ENCODE peak calls at places on chromosomes 1 and 21, in four cellular contexts. Y is WTC11, N is K562, A is HepG2. Z is an unnamed sample.

GRCh38 chr1:216054593-216054992 is 368.7 kb downstream of the USH2A start:
- DNase-seq in Y (no peak), N (no peak), A (no peak), Z (no peak)

GRCh38 chr1:116772648-116773045 is 18.4 kb downstream of the CD2 start:
- DNase-seq in N (no peak), A (no peak), Y (no peak), Z (no peak)

GRCh38 chr1:207818971-207819451 is 67.2 kb downstream of the CD46 start:
- DNase-seq in N (no peak), Y (no peak), A (no peak), Z (peak; percentile 49)

GRCh38 chr1:95230768-95231191 is 3.2 kb upstream of the RWDD3 start:
- DNase-seq in A (peak; percentile 57), Y (no peak), N (no peak), Z (no peak)

GRCh38 chr1:64308856-64309255 is 105.4 kb downstream of the UBE2U start:
- DNase-seq in A (no peak), N (no peak), Y (no peak), Z (no peak)

GRCh38 chr1:24562625-24563024 is 6.7 kb downstream of the NCMAP start:
- DNase-seq in Y (no peak), N (no peak), A (no peak), Z (no peak)

GRCh38 chr21:37580690-37581089 is 214.1 kb downstream of the DYRK1A start:
- DNase-seq in N (no peak), A (no peak), Y (no peak), Z (no peak)

GRCh38 chr1:115198938-115199337 is 109.6 kb upstream of the TSPAN2 start:
- DNase-seq in N (no peak), A (no peak), Y (no peak), Z (no peak)

GRCh38 chr1:23273450-23274133 is 56.3 kb upstream of the HTR1D start:
- DNase-seq in A (peak; percentile 23), Y (no peak), N (no peak), Z (peak; percentile 28)

GRCh38 chr1:35637401-35637809 is 3.9 kb downstream of the PSMB2 start:
- DNase-seq in A (peak; percentile 28), N (no peak), Y (no peak), Z (no peak)

GRCh38 chr1:246647113-246647512 is 77.1 kb upstream of the SCCPDH start:
- DNase-seq in Y (peak; percentile 79), N (peak; percentile 53), A (no peak), Z (no peak)

GRCh38 chr1:196271212-196271947 is 336.9 kb downstream of the KCNT2 start:
- DNase-seq in N (no peak), A (no peak), Y (no peak), Z (no peak)

GRCh38 chr1:25568090-25568833 is 24.9 kb downstream of the LDLRAP1 start:
- DNase-seq in N (no peak), A (no peak), Y (peak; percentile 75), Z (no peak)

GRCh38 chr1:110407260-110408210 is at the start of gene LAMTOR5:
- DNase-seq in A (peak; percentile 90), N (peak; percentile 85), Y (peak; percentile 87), Z (peak; percentile 94)

GRCh38 chr1:43763497-43763973 is 56.2 kb downstream of the ST3GAL3 start:
- DNase-seq in A (peak; percentile 71), Y (peak; percentile 64), N (peak; percentile 62), Z (peak; percentile 79)

GRCh38 chr1:178354816-178355215 is 141.9 kb downstream of the CLEC20A start:
- DNase-seq in Y (no peak), A (no peak), N (no peak), Z (no peak)

GRCh38 chr1:223738465-223739365 is 26.4 kb downstream of the CAPN2 start:
- DNase-seq in N (no peak), Y (no peak), A (no peak), Z (no peak)

GRCh38 chr1:64645742-64646141 is 99.1 kb upstream of the RAVER2 start:
- DNase-seq in Y (no peak), A (no peak), N (no peak), Z (no peak)

GRCh38 chr1:89850844-89851410 is 30.1 kb downstream of the LRRC8D start:
- DNase-seq in A (no peak), N (no peak), Y (no peak), Z (no peak)

GRCh38 chr1:234538930-234539649 is 60.1 kb upstream of the TARBP1 start:
- DNase-seq in Y (no peak), A (no peak), N (no peak), Z (no peak)

GRCh38 chr1:61271412-61271789 is 189.0 kb downstream of the NFIA start:
- DNase-seq in Y (no peak), N (peak; percentile 39), A (no peak), Z (no peak)

GRCh38 chr21:33761104-33762036 is 119.1 kb downstream of the ITSN1 start:
- DNase-seq in A (peak; percentile 73), Y (no peak), N (peak; percentile 67), Z (peak; percentile 90)

GRCh38 chr1:93588206-93588605 is 93.4 kb downstream of the BCAR3 start:
- DNase-seq in N (no peak), A (no peak), Y (no peak), Z (no peak)

GRCh38 chr1:109254621-109255096 is 5.3 kb downstream of the CELSR2 start:
- DNase-seq in A (no peak), N (peak; percentile 90), Y (no peak), Z (no peak)

GRCh38 chr1:197998110-197998509 is 80.9 kb downstream of the LHX9 start:
- DNase-seq in Y (peak; percentile 20), N (no peak), A (no peak), Z (no peak)

GRCh38 chr1:101260531-101260930 is 23.7 kb downstream of the S1PR1 start:
- DNase-seq in A (no peak), Y (no peak), N (no peak), Z (no peak)

GRCh38 chr1:96387785-96388184 is 333.8 kb upstream of the PTBP2 start:
- DNase-seq in A (no peak), Y (no peak), N (no peak), Z (no peak)

GRCh38 chr1:224615861-224616760 is at the start of gene CNIH3:
- DNase-seq in N (no peak), Y (peak; percentile 83), A (no peak), Z (peak; percentile 43)

GRCh38 chr21:36688324-36688723 is 10.6 kb upstream of the SIM2 start:
- DNase-seq in N (no peak), A (no peak), Y (no peak), Z (no peak)

GRCh38 chr21:20997633-20998455 is at the start of gene NCAM2:
- DNase-seq in A (peak; percentile 9), N (peak; percentile 75), Y (peak; percentile 73), Z (peak; percentile 38)

GRCh38 chr1:154936416-154937050 is at the start of gene PMVK:
- DNase-seq in Y (peak; percentile 93), N (peak; percentile 97), A (peak; percentile 88), Z (peak; percentile 97)

GRCh38 chr1:154931940-154932487 is 4.5 kb downstream of the PMVK start:
- DNase-seq in Y (no peak), N (no peak), A (peak; percentile 85), Z (peak; percentile 55)

GRCh38 chr1:154937051-154937987 is 800 bp upstream of the PMVK start:
- DNase-seq in N (peak; percentile 89), Y (peak; percentile 83), A (peak; percentile 75), Z (peak; percentile 94)

GRCh38 chr1:154935749-154936415 is 637 bp downstream of the PMVK start:
- DNase-seq in A (no peak), Y (no peak), N (no peak), Z (no peak)

DNA sequence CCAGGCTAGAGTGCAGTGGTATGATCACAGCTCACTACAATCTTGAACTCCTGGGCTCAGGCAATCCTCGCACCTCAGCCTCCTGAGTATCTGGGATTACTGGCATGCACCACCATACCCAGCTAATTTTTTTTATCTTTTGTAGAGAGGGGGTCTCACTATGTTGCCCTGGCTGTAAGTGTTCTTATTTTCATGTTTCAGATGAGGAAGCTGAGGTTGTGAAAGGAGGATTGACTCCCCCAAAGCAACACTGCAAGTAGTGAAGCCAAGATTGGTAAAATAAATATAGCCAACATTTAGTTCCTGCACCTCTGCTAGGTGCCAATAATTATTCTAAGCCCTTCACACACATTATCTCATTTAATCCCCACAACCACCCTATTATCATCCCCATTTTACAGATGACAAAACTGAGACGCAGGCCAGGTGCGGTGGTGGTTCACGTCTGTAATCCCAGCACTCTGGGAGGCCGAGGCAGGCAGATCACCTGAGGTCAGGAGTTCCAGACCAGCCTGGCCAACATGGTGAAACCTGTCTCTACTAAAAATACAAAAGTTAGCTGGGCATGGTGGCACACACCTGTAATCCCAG is 2.1 kb downstream of the PMVK start:
- DNase-seq in Y (no peak), A (no peak), N (no peak), Z (no peak)
- TF ChIP-seq JUN in Y (no peak), A (no peak), N (no peak), Z (no peak)

GRCh38 chr1:32426489-32427255 is 32.4 kb upstream of the BSDC1 start:
- DNase-seq in Y (peak; percentile 28), A (no peak), N (no peak), Z (no peak)
- TF ChIP-seq NR3C1 in Y (no peak), A (no peak), N (no peak), Z (no peak)

DNA sequence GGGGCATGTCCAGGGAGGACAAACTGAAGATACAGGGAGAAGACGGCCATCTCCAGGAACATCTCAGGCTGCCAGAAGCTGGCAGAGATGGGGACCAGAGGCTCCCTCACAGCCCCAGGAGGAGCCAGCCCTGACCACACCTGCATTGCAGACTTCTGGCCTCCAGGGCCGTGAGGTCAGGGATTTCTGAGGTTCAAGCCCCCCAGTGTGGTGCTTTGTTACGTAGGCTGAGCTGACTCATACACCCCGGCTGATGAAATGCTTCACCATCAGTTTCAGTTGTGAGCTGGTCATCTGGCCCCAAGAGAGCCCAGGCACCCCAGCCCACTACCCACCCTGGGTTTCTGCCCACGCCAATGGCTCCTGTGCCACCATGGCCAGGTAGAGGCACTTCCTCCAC is 106.4 kb downstream of the SIK1 start:
- DNase-seq in Y (no peak), A (no peak), N (no peak), Z (no peak)
- TF ChIP-seq HMGXB4 in Y (no peak), A (no peak), N (no peak), Z (no peak)

DNA sequence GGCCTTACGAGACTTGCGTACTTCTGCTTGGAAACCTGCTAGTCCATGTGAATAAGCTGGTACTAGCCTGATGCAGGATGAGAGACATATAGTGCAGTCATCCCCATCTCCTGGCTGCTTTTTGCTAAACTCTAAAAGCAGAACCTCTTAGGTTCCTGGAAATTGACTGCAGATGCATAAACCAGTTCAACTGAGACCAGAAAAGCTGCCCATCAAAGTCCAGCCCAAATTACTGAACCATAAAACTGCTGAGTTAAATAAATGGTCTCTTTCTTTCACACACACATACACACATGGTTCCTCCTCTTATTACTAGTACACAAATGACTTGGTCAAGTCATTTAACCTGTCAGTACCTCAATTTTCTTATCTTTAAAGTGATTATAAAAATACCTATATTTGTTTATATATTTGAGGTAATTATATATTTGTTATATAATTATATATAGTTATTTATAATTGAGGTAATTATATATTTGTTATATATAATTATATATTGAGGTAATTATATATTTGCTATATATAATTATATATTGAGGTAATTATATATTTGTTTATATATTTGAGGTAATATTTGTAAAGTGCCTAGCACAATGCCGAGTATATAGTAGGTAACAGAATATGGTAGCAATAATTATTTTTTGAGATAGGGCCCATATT is 25.2 kb upstream of the RABGAP1L start:
- DNase-seq in N (no peak), Y (no peak), A (no peak), Z (no peak)
- TF ChIP-seq JUN in N (no peak), Y (no peak), A (no peak), Z (no peak)

DNA sequence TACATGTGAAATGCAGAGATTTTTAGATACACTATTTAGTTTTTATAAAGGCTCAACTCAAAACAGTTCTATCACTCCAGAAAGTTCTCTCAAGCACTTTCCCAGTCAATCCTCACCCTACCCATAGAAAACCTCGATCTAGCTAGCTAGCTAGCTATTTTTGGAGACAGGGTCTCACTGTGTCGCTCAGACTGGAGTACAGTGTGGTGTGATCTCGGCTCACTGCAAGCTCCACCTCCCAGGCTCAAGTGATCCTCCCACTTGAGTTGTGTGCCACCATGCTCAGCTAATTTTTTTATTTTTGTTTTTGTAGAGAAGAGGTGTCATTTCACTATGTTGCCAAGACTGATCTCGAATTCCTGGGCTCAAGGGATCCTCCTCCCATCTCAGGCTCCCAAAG is 236.9 kb downstream of the RERE start:
- DNase-seq in Y (no peak), A (no peak), N (no peak), Z (no peak)
- TF ChIP-seq NR3C1 in Y (no peak), A (no peak), N (no peak), Z (no peak)